ENCODE peak calls at places on chromosomes 3 and 15, in five cellular contexts. One of them, this sample, is unnamed.

GRCh38 chr15:75840659-75841058 is 2.6 kb upstream of the UBE2Q2 start:
- DNase-seq in activated T-helper 1 cell treated with anti-CD3 and anti-CD28 coated beads, Interleukin-12 subunit alpha, Interleukin-12 subunit beta, Interleukin-2, Interleukin-4 antibody, amounts not matched to agents 30 ng/mL and 10 ng/mL and 1 ng/mL, durations not matched to agents 14 hours and 24 hours and 36 hours: no peak
- DNase-seq in posterior cingulate gyrus: no peak
- DNase-seq in SHP77: no peak
- DNase-seq in C1 segment of cervical spinal cord: no peak
- DNase-seq in this sample: peak; percentile 73

GRCh38 chr15:78714890-78715289 is 73.9 kb upstream of the CHRNB4 start:
- DNase-seq in C1 segment of cervical spinal cord: no peak
- DNase-seq in SHP77: peak; percentile 46
- DNase-seq in posterior cingulate gyrus: no peak
- DNase-seq in activated T-helper 1 cell treated with anti-CD3 and anti-CD28 coated beads, Interleukin-12 subunit alpha, Interleukin-12 subunit beta, Interleukin-2, Interleukin-4 antibody, amounts not matched to agents 30 ng/mL and 10 ng/mL and 1 ng/mL, durations not matched to agents 14 hours and 24 hours and 36 hours: no peak
- DNase-seq in this sample: no peak

GRCh38 chr15:87826119-87826730 is 430.3 kb downstream of the NTRK3 start:
- DNase-seq in SHP77: no peak
- DNase-seq in activated T-helper 1 cell treated with anti-CD3 and anti-CD28 coated beads, Interleukin-12 subunit alpha, Interleukin-12 subunit beta, Interleukin-2, Interleukin-4 antibody, amounts not matched to agents 30 ng/mL and 10 ng/mL and 1 ng/mL, durations not matched to agents 14 hours and 24 hours and 36 hours: no peak
- DNase-seq in posterior cingulate gyrus: no peak
- DNase-seq in C1 segment of cervical spinal cord: no peak
- DNase-seq in this sample: no peak

GRCh38 chr3:33218446-33219174 is at the start of gene SUSD5:
- DNase-seq in SHP77: no peak
- DNase-seq in activated T-helper 1 cell treated with anti-CD3 and anti-CD28 coated beads, Interleukin-12 subunit alpha, Interleukin-12 subunit beta, Interleukin-2, Interleukin-4 antibody, amounts not matched to agents 30 ng/mL and 10 ng/mL and 1 ng/mL, durations not matched to agents 14 hours and 24 hours and 36 hours: no peak
- DNase-seq in posterior cingulate gyrus: no peak
- DNase-seq in C1 segment of cervical spinal cord: peak; percentile 35
- DNase-seq in this sample: peak; percentile 49

GRCh38 chr3:57586778-57587177 is 10.4 kb downstream of the ARF4 start:
- DNase-seq in SHP77: no peak
- DNase-seq in posterior cingulate gyrus: no peak
- DNase-seq in activated T-helper 1 cell treated with anti-CD3 and anti-CD28 coated beads, Interleukin-12 subunit alpha, Interleukin-12 subunit beta, Interleukin-2, Interleukin-4 antibody, amounts not matched to agents 30 ng/mL and 10 ng/mL and 1 ng/mL, durations not matched to agents 14 hours and 24 hours and 36 hours: no peak
- DNase-seq in C1 segment of cervical spinal cord: no peak
- DNase-seq in this sample: no peak

GRCh38 chr3:78666458-78666800 is 1101.4 kb downstream of the ROBO1 start:
- DNase-seq in SHP77: no peak
- DNase-seq in posterior cingulate gyrus: no peak
- DNase-seq in C1 segment of cervical spinal cord: no peak
- DNase-seq in activated T-helper 1 cell treated with anti-CD3 and anti-CD28 coated beads, Interleukin-12 subunit alpha, Interleukin-12 subunit beta, Interleukin-2, Interleukin-4 antibody, amounts not matched to agents 30 ng/mL and 10 ng/mL and 1 ng/mL, durations not matched to agents 14 hours and 24 hours and 36 hours: no peak
- DNase-seq in this sample: peak; percentile 64

GRCh38 chr15:68314563-68314962 is 37.0 kb downstream of the FEM1B start:
- DNase-seq in SHP77: no peak
- DNase-seq in posterior cingulate gyrus: no peak
- DNase-seq in activated T-helper 1 cell treated with anti-CD3 and anti-CD28 coated beads, Interleukin-12 subunit alpha, Interleukin-12 subunit beta, Interleukin-2, Interleukin-4 antibody, amounts not matched to agents 30 ng/mL and 10 ng/mL and 1 ng/mL, durations not matched to agents 14 hours and 24 hours and 36 hours: no peak
- DNase-seq in C1 segment of cervical spinal cord: no peak
- DNase-seq in this sample: peak; percentile 86

GRCh38 chr15:69919816-69920215 is 177.9 kb downstream of the TLE3 start:
- DNase-seq in C1 segment of cervical spinal cord: peak; percentile 25
- DNase-seq in activated T-helper 1 cell treated with anti-CD3 and anti-CD28 coated beads, Interleukin-12 subunit alpha, Interleukin-12 subunit beta, Interleukin-2, Interleukin-4 antibody, amounts not matched to agents 30 ng/mL and 10 ng/mL and 1 ng/mL, durations not matched to agents 14 hours and 24 hours and 36 hours: no peak
- DNase-seq in SHP77: no peak
- DNase-seq in posterior cingulate gyrus: peak; percentile 13
- DNase-seq in this sample: no peak

GRCh38 chr3:162168715-162169114 is 672.1 kb downstream of the OTOL1 start:
- DNase-seq in posterior cingulate gyrus: no peak
- DNase-seq in C1 segment of cervical spinal cord: no peak
- DNase-seq in activated T-helper 1 cell treated with anti-CD3 and anti-CD28 coated beads, Interleukin-12 subunit alpha, Interleukin-12 subunit beta, Interleukin-2, Interleukin-4 antibody, amounts not matched to agents 30 ng/mL and 10 ng/mL and 1 ng/mL, durations not matched to agents 14 hours and 24 hours and 36 hours: no peak
- DNase-seq in SHP77: no peak
- DNase-seq in this sample: no peak

GRCh38 chr3:85481411-85482192 is 522.8 kb downstream of the CADM2 start:
- DNase-seq in activated T-helper 1 cell treated with anti-CD3 and anti-CD28 coated beads, Interleukin-12 subunit alpha, Interleukin-12 subunit beta, Interleukin-2, Interleukin-4 antibody, amounts not matched to agents 30 ng/mL and 10 ng/mL and 1 ng/mL, durations not matched to agents 14 hours and 24 hours and 36 hours: no peak
- DNase-seq in C1 segment of cervical spinal cord: no peak
- DNase-seq in posterior cingulate gyrus: no peak
- DNase-seq in SHP77: no peak
- DNase-seq in this sample: peak; percentile 22

GRCh38 chr3:8759038-8759755 is 10.2 kb downstream of the OXTR start:
- DNase-seq in activated T-helper 1 cell treated with anti-CD3 and anti-CD28 coated beads, Interleukin-12 subunit alpha, Interleukin-12 subunit beta, Interleukin-2, Interleukin-4 antibody, amounts not matched to agents 30 ng/mL and 10 ng/mL and 1 ng/mL, durations not matched to agents 14 hours and 24 hours and 36 hours: no peak
- DNase-seq in posterior cingulate gyrus: no peak
- DNase-seq in C1 segment of cervical spinal cord: no peak
- DNase-seq in SHP77: no peak
- DNase-seq in this sample: no peak

GRCh38 chr3:109882144-109882543 is 544.8 kb upstream of the DPPA4 start:
- DNase-seq in C1 segment of cervical spinal cord: no peak
- DNase-seq in activated T-helper 1 cell treated with anti-CD3 and anti-CD28 coated beads, Interleukin-12 subunit alpha, Interleukin-12 subunit beta, Interleukin-2, Interleukin-4 antibody, amounts not matched to agents 30 ng/mL and 10 ng/mL and 1 ng/mL, durations not matched to agents 14 hours and 24 hours and 36 hours: no peak
- DNase-seq in SHP77: no peak
- DNase-seq in posterior cingulate gyrus: no peak
- DNase-seq in this sample: no peak

GRCh38 chr3:55524565-55525244 is 37.6 kb upstream of the WNT5A start:
- DNase-seq in activated T-helper 1 cell treated with anti-CD3 and anti-CD28 coated beads, Interleukin-12 subunit alpha, Interleukin-12 subunit beta, Interleukin-2, Interleukin-4 antibody, amounts not matched to agents 30 ng/mL and 10 ng/mL and 1 ng/mL, durations not matched to agents 14 hours and 24 hours and 36 hours: no peak
- DNase-seq in SHP77: no peak
- DNase-seq in posterior cingulate gyrus: no peak
- DNase-seq in C1 segment of cervical spinal cord: no peak
- DNase-seq in this sample: peak; percentile 74

GRCh38 chr3:27311400-27311799 is 57.8 kb downstream of the NEK10 start:
- DNase-seq in C1 segment of cervical spinal cord: no peak
- DNase-seq in activated T-helper 1 cell treated with anti-CD3 and anti-CD28 coated beads, Interleukin-12 subunit alpha, Interleukin-12 subunit beta, Interleukin-2, Interleukin-4 antibody, amounts not matched to agents 30 ng/mL and 10 ng/mL and 1 ng/mL, durations not matched to agents 14 hours and 24 hours and 36 hours: no peak
- DNase-seq in SHP77: no peak
- DNase-seq in posterior cingulate gyrus: no peak
- DNase-seq in this sample: peak; percentile 94

GRCh38 chr3:143571548-143571947 is 276.7 kb downstream of the SLC9A9 start:
- DNase-seq in activated T-helper 1 cell treated with anti-CD3 and anti-CD28 coated beads, Interleukin-12 subunit alpha, Interleukin-12 subunit beta, Interleukin-2, Interleukin-4 antibody, amounts not matched to agents 30 ng/mL and 10 ng/mL and 1 ng/mL, durations not matched to agents 14 hours and 24 hours and 36 hours: no peak
- DNase-seq in SHP77: no peak
- DNase-seq in C1 segment of cervical spinal cord: no peak
- DNase-seq in posterior cingulate gyrus: no peak
- DNase-seq in this sample: peak; percentile 67

GRCh38 chr15:88661041-88661765 is 22.4 kb downstream of the ISG20 start:
- DNase-seq in posterior cingulate gyrus: no peak
- DNase-seq in C1 segment of cervical spinal cord: no peak
- DNase-seq in SHP77: no peak
- DNase-seq in activated T-helper 1 cell treated with anti-CD3 and anti-CD28 coated beads, Interleukin-12 subunit alpha, Interleukin-12 subunit beta, Interleukin-2, Interleukin-4 antibody, amounts not matched to agents 30 ng/mL and 10 ng/mL and 1 ng/mL, durations not matched to agents 14 hours and 24 hours and 36 hours: no peak
- DNase-seq in this sample: no peak

GRCh38 chr3:62708642-62709041 is 166.6 kb downstream of the CADPS start:
- DNase-seq in C1 segment of cervical spinal cord: no peak
- DNase-seq in activated T-helper 1 cell treated with anti-CD3 and anti-CD28 coated beads, Interleukin-12 subunit alpha, Interleukin-12 subunit beta, Interleukin-2, Interleukin-4 antibody, amounts not matched to agents 30 ng/mL and 10 ng/mL and 1 ng/mL, durations not matched to agents 14 hours and 24 hours and 36 hours: no peak
- DNase-seq in posterior cingulate gyrus: no peak
- DNase-seq in SHP77: no peak
- DNase-seq in this sample: no peak

GRCh38 chr3:177905173-177905894 is 630.9 kb upstream of the KCNMB2 start:
- DNase-seq in SHP77: no peak
- DNase-seq in C1 segment of cervical spinal cord: no peak
- DNase-seq in posterior cingulate gyrus: no peak
- DNase-seq in activated T-helper 1 cell treated with anti-CD3 and anti-CD28 coated beads, Interleukin-12 subunit alpha, Interleukin-12 subunit beta, Interleukin-2, Interleukin-4 antibody, amounts not matched to agents 30 ng/mL and 10 ng/mL and 1 ng/mL, durations not matched to agents 14 hours and 24 hours and 36 hours: no peak
- DNase-seq in this sample: peak; percentile 95

GRCh38 chr3:183455064-183455463 is 26.6 kb upstream of the MCF2L2 start:
- DNase-seq in activated T-helper 1 cell treated with anti-CD3 and anti-CD28 coated beads, Interleukin-12 subunit alpha, Interleukin-12 subunit beta, Interleukin-2, Interleukin-4 antibody, amounts not matched to agents 30 ng/mL and 10 ng/mL and 1 ng/mL, durations not matched to agents 14 hours and 24 hours and 36 hours: no peak
- DNase-seq in posterior cingulate gyrus: no peak
- DNase-seq in C1 segment of cervical spinal cord: peak; percentile 32
- DNase-seq in SHP77: no peak
- DNase-seq in this sample: peak; percentile 57

GRCh38 chr3:129936757-129937156 is 37.8 kb upstream of the TRH start:
- DNase-seq in posterior cingulate gyrus: no peak
- DNase-seq in C1 segment of cervical spinal cord: peak; percentile 48
- DNase-seq in SHP77: peak; percentile 23
- DNase-seq in activated T-helper 1 cell treated with anti-CD3 and anti-CD28 coated beads, Interleukin-12 subunit alpha, Interleukin-12 subunit beta, Interleukin-2, Interleukin-4 antibody, amounts not matched to agents 30 ng/mL and 10 ng/mL and 1 ng/mL, durations not matched to agents 14 hours and 24 hours and 36 hours: peak; percentile 5
- DNase-seq in this sample: peak; percentile 82

GRCh38 chr3:9876991-9877390 is 3.1 kb downstream of the CIDEC start:
- DNase-seq in posterior cingulate gyrus: no peak
- DNase-seq in activated T-helper 1 cell treated with anti-CD3 and anti-CD28 coated beads, Interleukin-12 subunit alpha, Interleukin-12 subunit beta, Interleukin-2, Interleukin-4 antibody, amounts not matched to agents 30 ng/mL and 10 ng/mL and 1 ng/mL, durations not matched to agents 14 hours and 24 hours and 36 hours: no peak
- DNase-seq in C1 segment of cervical spinal cord: no peak
- DNase-seq in SHP77: no peak
- DNase-seq in this sample: no peak

GRCh38 chr3:50126287-50127211 is 28.6 kb upstream of the SEMA3F start:
- DNase-seq in C1 segment of cervical spinal cord: no peak
- DNase-seq in posterior cingulate gyrus: no peak
- DNase-seq in SHP77: no peak
- DNase-seq in activated T-helper 1 cell treated with anti-CD3 and anti-CD28 coated beads, Interleukin-12 subunit alpha, Interleukin-12 subunit beta, Interleukin-2, Interleukin-4 antibody, amounts not matched to agents 30 ng/mL and 10 ng/mL and 1 ng/mL, durations not matched to agents 14 hours and 24 hours and 36 hours: no peak
- DNase-seq in this sample: peak; percentile 56

GRCh38 chr3:195208183-195208582 is 62.8 kb downstream of the XXYLT1 start:
- DNase-seq in activated T-helper 1 cell treated with anti-CD3 and anti-CD28 coated beads, Interleukin-12 subunit alpha, Interleukin-12 subunit beta, Interleukin-2, Interleukin-4 antibody, amounts not matched to agents 30 ng/mL and 10 ng/mL and 1 ng/mL, durations not matched to agents 14 hours and 24 hours and 36 hours: no peak
- DNase-seq in posterior cingulate gyrus: no peak
- DNase-seq in SHP77: peak; percentile 22
- DNase-seq in C1 segment of cervical spinal cord: no peak
- DNase-seq in this sample: no peak

GRCh38 chr15:73752817-73753214 is 335 bp downstream of the INSYN1 start:
- DNase-seq in C1 segment of cervical spinal cord: peak; percentile 59
- DNase-seq in activated T-helper 1 cell treated with anti-CD3 and anti-CD28 coated beads, Interleukin-12 subunit alpha, Interleukin-12 subunit beta, Interleukin-2, Interleukin-4 antibody, amounts not matched to agents 30 ng/mL and 10 ng/mL and 1 ng/mL, durations not matched to agents 14 hours and 24 hours and 36 hours: no peak
- DNase-seq in SHP77: no peak
- DNase-seq in posterior cingulate gyrus: no peak
- DNase-seq in this sample: peak; percentile 10

GRCh38 chr3:64398431-64398830 is 173.2 kb upstream of the PRICKLE2 start:
- DNase-seq in activated T-helper 1 cell treated with anti-CD3 and anti-CD28 coated beads, Interleukin-12 subunit alpha, Interleukin-12 subunit beta, Interleukin-2, Interleukin-4 antibody, amounts not matched to agents 30 ng/mL and 10 ng/mL and 1 ng/mL, durations not matched to agents 14 hours and 24 hours and 36 hours: no peak
- DNase-seq in SHP77: no peak
- DNase-seq in C1 segment of cervical spinal cord: no peak
- DNase-seq in posterior cingulate gyrus: no peak
- DNase-seq in this sample: no peak

GRCh38 chr3:130772124-130772523 is 25.5 kb upstream of the PIK3R4 start:
- DNase-seq in posterior cingulate gyrus: no peak
- DNase-seq in activated T-helper 1 cell treated with anti-CD3 and anti-CD28 coated beads, Interleukin-12 subunit alpha, Interleukin-12 subunit beta, Interleukin-2, Interleukin-4 antibody, amounts not matched to agents 30 ng/mL and 10 ng/mL and 1 ng/mL, durations not matched to agents 14 hours and 24 hours and 36 hours: no peak
- DNase-seq in C1 segment of cervical spinal cord: no peak
- DNase-seq in SHP77: no peak
- DNase-seq in this sample: no peak

GRCh38 chr3:134807189-134807588 is 12.1 kb downstream of the EPHB1 start:
- DNase-seq in SHP77: no peak
- DNase-seq in activated T-helper 1 cell treated with anti-CD3 and anti-CD28 coated beads, Interleukin-12 subunit alpha, Interleukin-12 subunit beta, Interleukin-2, Interleukin-4 antibody, amounts not matched to agents 30 ng/mL and 10 ng/mL and 1 ng/mL, durations not matched to agents 14 hours and 24 hours and 36 hours: no peak
- DNase-seq in posterior cingulate gyrus: no peak
- DNase-seq in C1 segment of cervical spinal cord: no peak
- DNase-seq in this sample: no peak

GRCh38 chr15:76951161-76951714 is 19.7 kb downstream of the RCN2 start:
- DNase-seq in posterior cingulate gyrus: no peak
- DNase-seq in activated T-helper 1 cell treated with anti-CD3 and anti-CD28 coated beads, Interleukin-12 subunit alpha, Interleukin-12 subunit beta, Interleukin-2, Interleukin-4 antibody, amounts not matched to agents 30 ng/mL and 10 ng/mL and 1 ng/mL, durations not matched to agents 14 hours and 24 hours and 36 hours: no peak
- DNase-seq in C1 segment of cervical spinal cord: no peak
- DNase-seq in SHP77: no peak
- DNase-seq in this sample: no peak

GRCh38 chr15:73601449-73602425 is 31.5 kb downstream of the NPTN start:
- DNase-seq in C1 segment of cervical spinal cord: peak; percentile 3
- DNase-seq in posterior cingulate gyrus: no peak
- DNase-seq in SHP77: peak; percentile 6
- DNase-seq in activated T-helper 1 cell treated with anti-CD3 and anti-CD28 coated beads, Interleukin-12 subunit alpha, Interleukin-12 subunit beta, Interleukin-2, Interleukin-4 antibody, amounts not matched to agents 30 ng/mL and 10 ng/mL and 1 ng/mL, durations not matched to agents 14 hours and 24 hours and 36 hours: no peak
- DNase-seq in this sample: peak; percentile 66

GRCh38 chr15:45131510-45131909 is 1.7 kb downstream of the DUOX1 start:
- DNase-seq in C1 segment of cervical spinal cord: no peak
- DNase-seq in posterior cingulate gyrus: no peak
- DNase-seq in SHP77: no peak
- DNase-seq in activated T-helper 1 cell treated with anti-CD3 and anti-CD28 coated beads, Interleukin-12 subunit alpha, Interleukin-12 subunit beta, Interleukin-2, Interleukin-4 antibody, amounts not matched to agents 30 ng/mL and 10 ng/mL and 1 ng/mL, durations not matched to agents 14 hours and 24 hours and 36 hours: no peak
- DNase-seq in this sample: no peak

GRCh38 chr3:13349823-13350222 is 70.3 kb downstream of the NUP210 start:
- DNase-seq in posterior cingulate gyrus: no peak
- DNase-seq in activated T-helper 1 cell treated with anti-CD3 and anti-CD28 coated beads, Interleukin-12 subunit alpha, Interleukin-12 subunit beta, Interleukin-2, Interleukin-4 antibody, amounts not matched to agents 30 ng/mL and 10 ng/mL and 1 ng/mL, durations not matched to agents 14 hours and 24 hours and 36 hours: no peak
- DNase-seq in C1 segment of cervical spinal cord: no peak
- DNase-seq in SHP77: no peak
- DNase-seq in this sample: no peak

GRCh38 chr3:38583688-38584087 is 65.8 kb downstream of the SCN5A start:
- DNase-seq in posterior cingulate gyrus: no peak
- DNase-seq in SHP77: no peak
- DNase-seq in activated T-helper 1 cell treated with anti-CD3 and anti-CD28 coated beads, Interleukin-12 subunit alpha, Interleukin-12 subunit beta, Interleukin-2, Interleukin-4 antibody, amounts not matched to agents 30 ng/mL and 10 ng/mL and 1 ng/mL, durations not matched to agents 14 hours and 24 hours and 36 hours: no peak
- DNase-seq in C1 segment of cervical spinal cord: no peak
- DNase-seq in this sample: no peak

GRCh38 chr15:64452988-64453688 is 7.2 kb upstream of the ZNF609 start:
- DNase-seq in posterior cingulate gyrus: no peak
- DNase-seq in C1 segment of cervical spinal cord: peak; percentile 50
- DNase-seq in activated T-helper 1 cell treated with anti-CD3 and anti-CD28 coated beads, Interleukin-12 subunit alpha, Interleukin-12 subunit beta, Interleukin-2, Interleukin-4 antibody, amounts not matched to agents 30 ng/mL and 10 ng/mL and 1 ng/mL, durations not matched to agents 14 hours and 24 hours and 36 hours: no peak
- DNase-seq in SHP77: no peak
- DNase-seq in this sample: no peak

GRCh38 chr3:48552111-48552911 is 4.3 kb downstream of the PFKFB4 start:
- DNase-seq in SHP77: peak; percentile 81
- DNase-seq in posterior cingulate gyrus: no peak
- DNase-seq in C1 segment of cervical spinal cord: no peak
- DNase-seq in activated T-helper 1 cell treated with anti-CD3 and anti-CD28 coated beads, Interleukin-12 subunit alpha, Interleukin-12 subunit beta, Interleukin-2, Interleukin-4 antibody, amounts not matched to agents 30 ng/mL and 10 ng/mL and 1 ng/mL, durations not matched to agents 14 hours and 24 hours and 36 hours: no peak
- DNase-seq in this sample: no peak

GRCh38 chr15:98896802-98897732 is 110.5 kb downstream of the PGPEP1L start:
- DNase-seq in SHP77: peak; percentile 84
- DNase-seq in posterior cingulate gyrus: no peak
- DNase-seq in activated T-helper 1 cell treated with anti-CD3 and anti-CD28 coated beads, Interleukin-12 subunit alpha, Interleukin-12 subunit beta, Interleukin-2, Interleukin-4 antibody, amounts not matched to agents 30 ng/mL and 10 ng/mL and 1 ng/mL, durations not matched to agents 14 hours and 24 hours and 36 hours: no peak
- DNase-seq in C1 segment of cervical spinal cord: no peak
- DNase-seq in this sample: peak; percentile 99

GRCh38 chr3:87268646-87269211 is 7.7 kb downstream of the POU1F1 start:
- DNase-seq in C1 segment of cervical spinal cord: no peak
- DNase-seq in activated T-helper 1 cell treated with anti-CD3 and anti-CD28 coated beads, Interleukin-12 subunit alpha, Interleukin-12 subunit beta, Interleukin-2, Interleukin-4 antibody, amounts not matched to agents 30 ng/mL and 10 ng/mL and 1 ng/mL, durations not matched to agents 14 hours and 24 hours and 36 hours: no peak
- DNase-seq in posterior cingulate gyrus: no peak
- DNase-seq in SHP77: no peak
- DNase-seq in this sample: peak; percentile 81

GRCh38 chr15:68264282-68264681 is 13.3 kb upstream of the FEM1B start:
- DNase-seq in SHP77: no peak
- DNase-seq in posterior cingulate gyrus: no peak
- DNase-seq in C1 segment of cervical spinal cord: no peak
- DNase-seq in activated T-helper 1 cell treated with anti-CD3 and anti-CD28 coated beads, Interleukin-12 subunit alpha, Interleukin-12 subunit beta, Interleukin-2, Interleukin-4 antibody, amounts not matched to agents 30 ng/mL and 10 ng/mL and 1 ng/mL, durations not matched to agents 14 hours and 24 hours and 36 hours: no peak
- DNase-seq in this sample: no peak

GRCh38 chr15:31501074-31501473 is 174.4 kb downstream of the KLF13 start:
- DNase-seq in activated T-helper 1 cell treated with anti-CD3 and anti-CD28 coated beads, Interleukin-12 subunit alpha, Interleukin-12 subunit beta, Interleukin-2, Interleukin-4 antibody, amounts not matched to agents 30 ng/mL and 10 ng/mL and 1 ng/mL, durations not matched to agents 14 hours and 24 hours and 36 hours: no peak
- DNase-seq in C1 segment of cervical spinal cord: no peak
- DNase-seq in SHP77: no peak
- DNase-seq in posterior cingulate gyrus: no peak
- DNase-seq in this sample: no peak

GRCh38 chr3:107598926-107599754 is 76.4 kb downstream of the BBX start:
- DNase-seq in C1 segment of cervical spinal cord: peak; percentile 36
- DNase-seq in posterior cingulate gyrus: no peak
- DNase-seq in SHP77: peak; percentile 22
- DNase-seq in activated T-helper 1 cell treated with anti-CD3 and anti-CD28 coated beads, Interleukin-12 subunit alpha, Interleukin-12 subunit beta, Interleukin-2, Interleukin-4 antibody, amounts not matched to agents 30 ng/mL and 10 ng/mL and 1 ng/mL, durations not matched to agents 14 hours and 24 hours and 36 hours: peak; percentile 29
- DNase-seq in this sample: peak; percentile 74